ENCODE peak calls at places on chromosomes 3 and 15, in ten cellular contexts. One of them, this sample, is unnamed.
A peak's percentile ranks its signal among the peaks of the same experiment; 100 is the strongest.

GRCh38 chr3:38573606-38574005 is 75.9 kb downstream of the SCN5A start:
- DNase-seq in upper lobe of left lung: no peak
- DNase-seq in lower leg skin: peak; percentile 53
- DNase-seq in IMR-90: no peak
- DNase-seq in HCT116: no peak
- DNase-seq in sigmoid colon: peak; percentile 14
- DNase-seq in breast epithelium: no peak
- DNase-seq in ovary: no peak
- DNase-seq in adrenal gland: no peak
- DNase-seq in transverse colon: no peak
- DNase-seq in this sample: no peak

GRCh38 chr15:76501726-76502125 is 165.2 kb downstream of the ISL2 start:
- DNase-seq in upper lobe of left lung: no peak
- DNase-seq in lower leg skin: no peak
- DNase-seq in IMR-90: peak; percentile 55
- DNase-seq in HCT116: no peak
- DNase-seq in sigmoid colon: no peak
- DNase-seq in breast epithelium: no peak
- DNase-seq in ovary: no peak
- DNase-seq in adrenal gland: no peak
- DNase-seq in transverse colon: no peak
- DNase-seq in this sample: no peak

GRCh38 chr3:67640023-67640660 is 14.3 kb downstream of the SUCLG2 start:
- DNase-seq in upper lobe of left lung: no peak
- DNase-seq in lower leg skin: no peak
- DNase-seq in IMR-90: peak; percentile 67
- DNase-seq in HCT116: no peak
- DNase-seq in sigmoid colon: no peak
- DNase-seq in breast epithelium: no peak
- DNase-seq in ovary: no peak
- DNase-seq in adrenal gland: no peak
- DNase-seq in transverse colon: no peak
- DNase-seq in this sample: no peak

GRCh38 chr15:73991260-73991659 is 835 bp downstream of the STOML1 start:
- DNase-seq in upper lobe of left lung: no peak
- DNase-seq in lower leg skin: peak; percentile 92
- DNase-seq in IMR-90: no peak
- DNase-seq in HCT116: no peak
- DNase-seq in sigmoid colon: peak; percentile 91
- DNase-seq in breast epithelium: no peak
- DNase-seq in ovary: peak; percentile 80
- DNase-seq in adrenal gland: peak; percentile 77
- DNase-seq in transverse colon: peak; percentile 45
- DNase-seq in this sample: no peak

GRCh38 chr15:89728254-89728653 is 22.8 kb downstream of the MESP1 start:
- DNase-seq in upper lobe of left lung: no peak
- DNase-seq in lower leg skin: no peak
- DNase-seq in IMR-90: no peak
- DNase-seq in HCT116: no peak
- DNase-seq in sigmoid colon: no peak
- DNase-seq in breast epithelium: no peak
- DNase-seq in ovary: no peak
- DNase-seq in adrenal gland: no peak
- DNase-seq in transverse colon: no peak
- DNase-seq in this sample: no peak

GRCh38 chr3:183980408-183980807 is 37.3 kb downstream of the ABCC5 start:
- DNase-seq in upper lobe of left lung: no peak
- DNase-seq in lower leg skin: no peak
- DNase-seq in IMR-90: no peak
- DNase-seq in HCT116: no peak
- DNase-seq in sigmoid colon: no peak
- DNase-seq in breast epithelium: no peak
- DNase-seq in ovary: peak; percentile 51
- DNase-seq in adrenal gland: peak; percentile 17
- DNase-seq in transverse colon: no peak
- DNase-seq in this sample: no peak

GRCh38 chr3:192830279-192831110 is 87.2 kb downstream of the MB21D2 start:
- DNase-seq in upper lobe of left lung: no peak
- DNase-seq in lower leg skin: no peak
- DNase-seq in IMR-90: peak; percentile 54
- DNase-seq in HCT116: no peak
- DNase-seq in sigmoid colon: no peak
- DNase-seq in breast epithelium: no peak
- DNase-seq in ovary: no peak
- DNase-seq in adrenal gland: no peak
- DNase-seq in transverse colon: no peak
- DNase-seq in this sample: no peak

GRCh38 chr3:140896997-140897396 is 44.6 kb upstream of the SLC25A36 start:
- DNase-seq in upper lobe of left lung: no peak
- DNase-seq in lower leg skin: peak; percentile 29
- DNase-seq in IMR-90: no peak
- DNase-seq in HCT116: no peak
- DNase-seq in sigmoid colon: no peak
- DNase-seq in breast epithelium: no peak
- DNase-seq in ovary: no peak
- DNase-seq in adrenal gland: no peak
- DNase-seq in transverse colon: no peak
- DNase-seq in this sample: no peak

GRCh38 chr15:50358805-50359204 is 3.8 kb upstream of the GABPB1 start:
- DNase-seq in upper lobe of left lung: no peak
- DNase-seq in lower leg skin: no peak
- DNase-seq in IMR-90: peak; percentile 59
- DNase-seq in HCT116: peak; percentile 47
- DNase-seq in sigmoid colon: no peak
- DNase-seq in breast epithelium: no peak
- DNase-seq in ovary: no peak
- DNase-seq in adrenal gland: peak; percentile 41
- DNase-seq in transverse colon: peak; percentile 16
- DNase-seq in this sample: no peak

GRCh38 chr3:106769045-106769444 is 608.2 kb upstream of the CCDC54 start:
- DNase-seq in upper lobe of left lung: no peak
- DNase-seq in lower leg skin: no peak
- DNase-seq in IMR-90: no peak
- DNase-seq in HCT116: no peak
- DNase-seq in sigmoid colon: no peak
- DNase-seq in breast epithelium: no peak
- DNase-seq in ovary: no peak
- DNase-seq in adrenal gland: no peak
- DNase-seq in transverse colon: no peak
- DNase-seq in this sample: no peak

GRCh38 chr3:129121016-129121791 is 400 bp downstream of the RAB43 start:
- DNase-seq in upper lobe of left lung: peak; percentile 90
- DNase-seq in lower leg skin: no peak
- DNase-seq in IMR-90: peak; percentile 26
- DNase-seq in HCT116: no peak
- DNase-seq in sigmoid colon: no peak
- DNase-seq in breast epithelium: no peak
- DNase-seq in ovary: peak; percentile 66
- DNase-seq in adrenal gland: no peak
- DNase-seq in transverse colon: peak; percentile 19
- DNase-seq in this sample: no peak

GRCh38 chr3:73134034-73134433 is 72.6 kb downstream of the EBLN2 start:
- DNase-seq in upper lobe of left lung: no peak
- DNase-seq in lower leg skin: no peak
- DNase-seq in IMR-90: no peak
- DNase-seq in HCT116: no peak
- DNase-seq in sigmoid colon: no peak
- DNase-seq in breast epithelium: no peak
- DNase-seq in ovary: no peak
- DNase-seq in adrenal gland: no peak
- DNase-seq in transverse colon: no peak
- DNase-seq in this sample: no peak

GRCh38 chr3:142676151-142676550 is 47.7 kb upstream of the TRPC1 start:
- DNase-seq in upper lobe of left lung: no peak
- DNase-seq in lower leg skin: no peak
- DNase-seq in IMR-90: no peak
- DNase-seq in HCT116: no peak
- DNase-seq in sigmoid colon: no peak
- DNase-seq in breast epithelium: no peak
- DNase-seq in ovary: no peak
- DNase-seq in adrenal gland: no peak
- DNase-seq in transverse colon: no peak
- DNase-seq in this sample: no peak
- TF ChIP-seq CTCF in upper lobe of left lung: no peak
- TF ChIP-seq CTCF in lower leg skin: no peak
- TF ChIP-seq CTCF in IMR-90: no peak
- TF ChIP-seq CTCF in HCT116: no peak
- TF ChIP-seq CTCF in sigmoid colon: no peak
- TF ChIP-seq CTCF in breast epithelium: no peak
- TF ChIP-seq CTCF in ovary: no peak
- TF ChIP-seq CTCF in adrenal gland: no peak
- TF ChIP-seq CTCF in transverse colon: no peak
- TF ChIP-seq CTCF in this sample: no peak

DNA sequence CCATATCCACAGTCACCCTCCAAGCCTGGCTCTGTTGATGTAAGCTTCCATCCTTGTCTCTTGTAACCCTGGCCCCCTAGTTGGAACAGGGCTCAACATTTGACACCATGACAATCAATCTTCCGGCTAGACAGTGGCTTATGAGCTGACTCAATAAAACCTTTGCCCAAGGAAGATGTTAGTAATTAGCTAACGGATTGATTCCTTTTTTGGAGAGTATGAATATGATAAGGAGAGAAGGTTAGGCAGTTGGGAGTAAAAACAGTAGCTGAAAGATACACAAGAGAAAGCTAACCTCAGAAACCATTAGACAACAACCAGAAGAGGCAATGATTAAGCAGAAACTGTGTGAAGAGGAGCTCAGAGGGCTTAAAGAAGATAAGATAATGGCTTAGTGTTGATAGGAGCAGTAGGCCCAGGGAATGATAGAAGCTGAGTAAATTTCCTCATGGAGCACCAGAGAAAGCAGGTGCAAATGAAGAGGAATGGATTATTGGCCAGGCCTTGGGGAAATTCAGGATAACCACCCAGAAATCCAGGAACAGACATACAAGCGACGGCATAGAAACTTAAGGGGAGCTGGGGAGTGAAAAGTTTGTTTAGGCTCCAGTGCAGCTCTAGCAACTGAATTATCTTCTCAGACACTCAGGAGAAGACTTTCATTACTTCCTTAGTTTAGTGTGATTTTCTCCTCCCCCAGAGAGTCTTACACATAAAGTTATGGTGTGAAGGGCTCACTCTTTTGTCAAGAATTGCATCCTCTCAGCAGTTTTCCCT is 7.8 kb upstream of the RFX7 start:
- DNase-seq in upper lobe of left lung: no peak
- DNase-seq in lower leg skin: no peak
- DNase-seq in IMR-90: no peak
- DNase-seq in HCT116: no peak
- DNase-seq in sigmoid colon: no peak
- DNase-seq in breast epithelium: no peak
- DNase-seq in ovary: no peak
- DNase-seq in adrenal gland: no peak
- DNase-seq in transverse colon: no peak
- DNase-seq in this sample: no peak
- TF ChIP-seq POLR2A in upper lobe of left lung: no peak
- TF ChIP-seq POLR2A in lower leg skin: no peak
- TF ChIP-seq POLR2A in IMR-90: no peak
- TF ChIP-seq POLR2A in HCT116: no peak
- TF ChIP-seq POLR2A in sigmoid colon: no peak
- TF ChIP-seq POLR2A in breast epithelium: no peak
- TF ChIP-seq POLR2A in ovary: no peak
- TF ChIP-seq POLR2A in adrenal gland: no peak
- TF ChIP-seq POLR2A in transverse colon: no peak
- TF ChIP-seq POLR2A in this sample: no peak

GRCh38 chr3:71103430-71103881 is 480.1 kb downstream of the FOXP1 start:
- DNase-seq in upper lobe of left lung: no peak
- DNase-seq in lower leg skin: peak; percentile 88
- DNase-seq in IMR-90: peak; percentile 62
- DNase-seq in HCT116: no peak
- DNase-seq in sigmoid colon: peak; percentile 73
- DNase-seq in breast epithelium: no peak
- DNase-seq in ovary: no peak
- DNase-seq in adrenal gland: no peak
- DNase-seq in transverse colon: peak; percentile 47
- DNase-seq in this sample: no peak
- H3K4me3 ChIP-seq in upper lobe of left lung: no peak overlapping the region
- H3K4me3 ChIP-seq in lower leg skin: no peak overlapping the region
- H3K4me3 ChIP-seq in IMR-90: no peak overlapping the region
- H3K4me3 ChIP-seq in HCT116: no peak overlapping the region
- H3K4me3 ChIP-seq in sigmoid colon: no peak overlapping the region
- H3K4me3 ChIP-seq in breast epithelium: no peak overlapping the region
- H3K4me3 ChIP-seq in ovary: no peak overlapping the region
- H3K4me3 ChIP-seq in adrenal gland: no peak overlapping the region
- H3K4me3 ChIP-seq in transverse colon: no peak overlapping the region
- H3K4me3 ChIP-seq in this sample: no peak overlapping the region

GRCh38 chr3:1346386-1346785 is 253.6 kb downstream of the CNTN6 start:
- DNase-seq in upper lobe of left lung: no peak
- DNase-seq in lower leg skin: no peak
- DNase-seq in IMR-90: no peak
- DNase-seq in HCT116: no peak
- DNase-seq in sigmoid colon: no peak
- DNase-seq in breast epithelium: no peak
- DNase-seq in ovary: no peak
- DNase-seq in adrenal gland: no peak
- DNase-seq in transverse colon: no peak
- DNase-seq in this sample: no peak

GRCh38 chr3:1350885-1351284 is 258.1 kb downstream of the CNTN6 start:
- DNase-seq in upper lobe of left lung: no peak
- DNase-seq in lower leg skin: no peak
- DNase-seq in IMR-90: no peak
- DNase-seq in HCT116: no peak
- DNase-seq in sigmoid colon: no peak
- DNase-seq in breast epithelium: no peak
- DNase-seq in ovary: no peak
- DNase-seq in adrenal gland: no peak
- DNase-seq in transverse colon: no peak
- DNase-seq in this sample: no peak

DNA sequence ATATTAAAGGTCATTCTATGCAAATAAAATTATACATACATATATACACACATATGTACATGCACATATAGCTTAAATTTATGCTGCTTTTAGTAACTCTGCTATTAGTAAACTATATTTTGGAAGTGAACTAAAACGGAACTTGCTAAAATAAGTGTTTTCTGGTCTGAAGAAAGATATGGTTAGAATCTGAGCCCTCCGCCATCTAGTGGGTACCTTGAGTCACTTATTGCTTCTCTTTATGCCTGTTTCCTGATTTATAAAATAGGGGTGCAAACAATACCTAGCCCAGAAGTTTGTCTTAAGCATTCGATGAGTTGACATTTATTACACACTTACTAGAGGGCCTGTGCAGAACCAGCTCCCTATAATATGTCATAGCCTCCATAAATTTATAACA is 255.7 kb downstream of the CNTN6 start:
- DNase-seq in upper lobe of left lung: no peak
- DNase-seq in lower leg skin: no peak
- DNase-seq in IMR-90: no peak
- DNase-seq in HCT116: no peak
- DNase-seq in sigmoid colon: no peak
- DNase-seq in breast epithelium: no peak
- DNase-seq in ovary: no peak
- DNase-seq in adrenal gland: no peak
- DNase-seq in transverse colon: no peak
- DNase-seq in this sample: no peak
- TF ChIP-seq CTCF in upper lobe of left lung: no peak
- TF ChIP-seq CTCF in lower leg skin: no peak
- TF ChIP-seq CTCF in IMR-90: no peak
- TF ChIP-seq CTCF in HCT116: no peak
- TF ChIP-seq CTCF in sigmoid colon: no peak
- TF ChIP-seq CTCF in breast epithelium: no peak
- TF ChIP-seq CTCF in ovary: no peak
- TF ChIP-seq CTCF in adrenal gland: no peak
- TF ChIP-seq CTCF in transverse colon: no peak
- TF ChIP-seq CTCF in this sample: no peak